ENCODE peak calls at places on chromosomes 16 and 17, in five cellular contexts. J is stimulated activated CD4-positive, alpha-beta T cell treated with anti-CD3 and anti-CD28 coated beads, Interleukin-2, amount 100 ng/mL, for 48 hours; M is ACHN; K is AML-193; A is transverse colon. W is an unnamed sample.

GRCh38 chr16:69535123-69536050 is 30.4 kb upstream of the NFAT5 start:
- DNase-seq in M (no peak), A (no peak), J (no peak), K (no peak), W (no peak)

GRCh38 chr16:77387075-77387474 is 47.8 kb downstream of the ADAMTS18 start:
- DNase-seq in K (no peak), J (no peak), M (no peak), A (no peak), W (no peak)

GRCh38 chr16:63787014-63787413 is 1334.8 kb downstream of the CDH11 start:
- DNase-seq in J (no peak), M (peak), K (no peak), A (no peak), W (no peak)

GRCh38 chr17:78383725-78384471 is 5.4 kb downstream of the PGS1 start:
- DNase-seq in J (peak), M (peak), K (peak), A (peak), W (peak)

GRCh38 chr17:67970783-67971182 is 25.5 kb downstream of the C17orf58 start:
- DNase-seq in J (no peak), M (no peak), A (no peak), K (no peak), W (no peak)

GRCh38 chr17:82528484-82529265 is 9.1 kb downstream of the FOXK2 start:
- DNase-seq in M (peak), J (no peak), K (peak), A (peak), W (no peak)

GRCh38 chr17:14813649-14814048 is 451.5 kb downstream of the PMP22 start:
- DNase-seq in A (no peak), M (peak), J (peak), K (no peak), W (no peak)

GRCh38 chr16:2429771-2430663 is 770 bp downstream of the CCNF start:
- DNase-seq in J (no peak), M (peak), K (peak), A (no peak), W (no peak)

GRCh38 chr16:3038256-3038655 is 1.5 kb upstream of the BICDL2 start:
- DNase-seq in M (no peak), K (no peak), A (peak), J (no peak), W (no peak)

GRCh38 chr17:55265434-55266021 is 768 bp downstream of the HLF start:
- DNase-seq in J (no peak), K (no peak), A (no peak), M (no peak), W (no peak)

GRCh38 chr17:45147102-45147580 is 1.1 kb upstream of the HEXIM1 start:
- DNase-seq in K (peak), A (no peak), M (peak), J (no peak), W (peak)

GRCh38 chr17:79919164-79919585 is 79.9 kb upstream of the CBX4 start:
- DNase-seq in K (no peak), A (peak), M (peak), J (no peak), W (no peak)

W was measured in KG1.